ENCODE peak calls at places on chromosome 10, in nine cellular contexts. One of them, this sample, is unnamed.

GRCh38 chr10:72097448-72098300 is 9.3 kb upstream of the SPOCK2 start:
- DNase-seq in stimulated activated naive CD8-positive, alpha-beta T cell treated with anti-CD3 and anti-CD28 coated beads, Interleukin-15, amount 100 ng/mL, for 72 hours: no peak
- DNase-seq in left cardiac atrium: peak; percentile 66
- DNase-seq in left lobe of liver: peak; percentile 69
- DNase-seq in caudate nucleus: no peak
- DNase-seq in NCI-H1105 treated with DMSO at 0.1 percent for 48 hours: no peak
- DNase-seq in mucosa of descending colon: no peak
- DNase-seq in IMR-90: peak; percentile 99
- DNase-seq in M059J: peak; percentile 95
- DNase-seq in this sample: no peak

GRCh38 chr10:110820321-110820814 is 51.4 kb upstream of the PDCD4 start:
- DNase-seq in stimulated activated naive CD8-positive, alpha-beta T cell treated with anti-CD3 and anti-CD28 coated beads, Interleukin-15, amount 100 ng/mL, for 72 hours: no peak
- DNase-seq in left cardiac atrium: peak; percentile 59
- DNase-seq in left lobe of liver: no peak
- DNase-seq in caudate nucleus: peak; percentile 38
- DNase-seq in NCI-H1105 treated with DMSO at 0.1 percent for 48 hours: no peak
- DNase-seq in mucosa of descending colon: no peak
- DNase-seq in IMR-90: no peak
- DNase-seq in M059J: no peak
- DNase-seq in this sample: no peak

GRCh38 chr10:60940435-60940834 is 3.5 kb downstream of the RHOBTB1 start:
- DNase-seq in stimulated activated naive CD8-positive, alpha-beta T cell treated with anti-CD3 and anti-CD28 coated beads, Interleukin-15, amount 100 ng/mL, for 72 hours: no peak
- DNase-seq in left cardiac atrium: no peak
- DNase-seq in left lobe of liver: no peak
- DNase-seq in caudate nucleus: no peak
- DNase-seq in NCI-H1105 treated with DMSO at 0.1 percent for 48 hours: no peak
- DNase-seq in mucosa of descending colon: no peak
- DNase-seq in IMR-90: no peak
- DNase-seq in M059J: no peak
- DNase-seq in this sample: no peak

GRCh38 chr10:129491123-129491734 is 24.2 kb downstream of the MGMT start:
- DNase-seq in stimulated activated naive CD8-positive, alpha-beta T cell treated with anti-CD3 and anti-CD28 coated beads, Interleukin-15, amount 100 ng/mL, for 72 hours: no peak
- DNase-seq in left cardiac atrium: no peak
- DNase-seq in left lobe of liver: no peak
- DNase-seq in caudate nucleus: no peak
- DNase-seq in NCI-H1105 treated with DMSO at 0.1 percent for 48 hours: no peak
- DNase-seq in mucosa of descending colon: no peak
- DNase-seq in IMR-90: peak; percentile 10
- DNase-seq in M059J: no peak
- DNase-seq in this sample: no peak

GRCh38 chr10:18400911-18401260 is 250.5 kb downstream of the NSUN6 start:
- DNase-seq in stimulated activated naive CD8-positive, alpha-beta T cell treated with anti-CD3 and anti-CD28 coated beads, Interleukin-15, amount 100 ng/mL, for 72 hours: no peak
- DNase-seq in left cardiac atrium: no peak
- DNase-seq in left lobe of liver: peak; percentile 51
- DNase-seq in caudate nucleus: no peak
- DNase-seq in NCI-H1105 treated with DMSO at 0.1 percent for 48 hours: peak; percentile 32
- DNase-seq in mucosa of descending colon: peak; percentile 61
- DNase-seq in IMR-90: no peak
- DNase-seq in M059J: no peak
- DNase-seq in this sample: no peak

GRCh38 chr10:103238506-103239252 is 7.0 kb upstream of the RPEL1 start:
- DNase-seq in stimulated activated naive CD8-positive, alpha-beta T cell treated with anti-CD3 and anti-CD28 coated beads, Interleukin-15, amount 100 ng/mL, for 72 hours: no peak
- DNase-seq in left cardiac atrium: peak; percentile 28
- DNase-seq in left lobe of liver: no peak
- DNase-seq in caudate nucleus: no peak
- DNase-seq in NCI-H1105 treated with DMSO at 0.1 percent for 48 hours: no peak
- DNase-seq in mucosa of descending colon: peak; percentile 69
- DNase-seq in IMR-90: peak; percentile 61
- DNase-seq in M059J: peak; percentile 41
- DNase-seq in this sample: no peak

GRCh38 chr10:60035984-60036383 is 129.6 kb upstream of the CCDC6 start:
- DNase-seq in stimulated activated naive CD8-positive, alpha-beta T cell treated with anti-CD3 and anti-CD28 coated beads, Interleukin-15, amount 100 ng/mL, for 72 hours: no peak
- DNase-seq in left cardiac atrium: no peak
- DNase-seq in left lobe of liver: no peak
- DNase-seq in caudate nucleus: no peak
- DNase-seq in NCI-H1105 treated with DMSO at 0.1 percent for 48 hours: no peak
- DNase-seq in mucosa of descending colon: no peak
- DNase-seq in IMR-90: no peak
- DNase-seq in M059J: no peak
- DNase-seq in this sample: no peak

GRCh38 chr10:18737841-18738240 is 78.6 kb downstream of the ARL5B start:
- DNase-seq in stimulated activated naive CD8-positive, alpha-beta T cell treated with anti-CD3 and anti-CD28 coated beads, Interleukin-15, amount 100 ng/mL, for 72 hours: no peak
- DNase-seq in left cardiac atrium: no peak
- DNase-seq in left lobe of liver: no peak
- DNase-seq in caudate nucleus: no peak
- DNase-seq in NCI-H1105 treated with DMSO at 0.1 percent for 48 hours: no peak
- DNase-seq in mucosa of descending colon: no peak
- DNase-seq in IMR-90: peak; percentile 95
- DNase-seq in M059J: peak; percentile 83
- DNase-seq in this sample: no peak

GRCh38 chr10:16436367-16436757 is 448 bp upstream of the PTER start:
- DNase-seq in stimulated activated naive CD8-positive, alpha-beta T cell treated with anti-CD3 and anti-CD28 coated beads, Interleukin-15, amount 100 ng/mL, for 72 hours: no peak
- DNase-seq in left cardiac atrium: no peak
- DNase-seq in left lobe of liver: no peak
- DNase-seq in caudate nucleus: no peak
- DNase-seq in NCI-H1105 treated with DMSO at 0.1 percent for 48 hours: no peak
- DNase-seq in mucosa of descending colon: no peak
- DNase-seq in IMR-90: no peak
- DNase-seq in M059J: no peak
- DNase-seq in this sample: no peak

GRCh38 chr10:63478564-63478963 is 12.8 kb upstream of the JMJD1C start:
- DNase-seq in stimulated activated naive CD8-positive, alpha-beta T cell treated with anti-CD3 and anti-CD28 coated beads, Interleukin-15, amount 100 ng/mL, for 72 hours: no peak
- DNase-seq in left cardiac atrium: no peak
- DNase-seq in left lobe of liver: no peak
- DNase-seq in caudate nucleus: no peak
- DNase-seq in NCI-H1105 treated with DMSO at 0.1 percent for 48 hours: no peak
- DNase-seq in mucosa of descending colon: no peak
- DNase-seq in IMR-90: no peak
- DNase-seq in M059J: no peak
- DNase-seq in this sample: no peak

GRCh38 chr10:85604884-85605283 is 761.7 kb downstream of the GRID1 start:
- DNase-seq in stimulated activated naive CD8-positive, alpha-beta T cell treated with anti-CD3 and anti-CD28 coated beads, Interleukin-15, amount 100 ng/mL, for 72 hours: no peak
- DNase-seq in left cardiac atrium: no peak
- DNase-seq in left lobe of liver: no peak
- DNase-seq in caudate nucleus: no peak
- DNase-seq in NCI-H1105 treated with DMSO at 0.1 percent for 48 hours: no peak
- DNase-seq in mucosa of descending colon: no peak
- DNase-seq in IMR-90: no peak
- DNase-seq in M059J: no peak
- DNase-seq in this sample: no peak

GRCh38 chr10:31888442-31888841 is 40.2 kb downstream of the ARHGAP12 start:
- DNase-seq in stimulated activated naive CD8-positive, alpha-beta T cell treated with anti-CD3 and anti-CD28 coated beads, Interleukin-15, amount 100 ng/mL, for 72 hours: no peak
- DNase-seq in left cardiac atrium: no peak
- DNase-seq in left lobe of liver: no peak
- DNase-seq in caudate nucleus: no peak
- DNase-seq in NCI-H1105 treated with DMSO at 0.1 percent for 48 hours: no peak
- DNase-seq in mucosa of descending colon: no peak
- DNase-seq in IMR-90: no peak
- DNase-seq in M059J: no peak
- DNase-seq in this sample: no peak

GRCh38 chr10:132897516-132898381 is 44.6 kb downstream of the CFAP46 start:
- DNase-seq in stimulated activated naive CD8-positive, alpha-beta T cell treated with anti-CD3 and anti-CD28 coated beads, Interleukin-15, amount 100 ng/mL, for 72 hours: no peak
- DNase-seq in left cardiac atrium: no peak
- DNase-seq in left lobe of liver: no peak
- DNase-seq in caudate nucleus: no peak
- DNase-seq in NCI-H1105 treated with DMSO at 0.1 percent for 48 hours: no peak
- DNase-seq in mucosa of descending colon: peak; percentile 5
- DNase-seq in IMR-90: no peak
- DNase-seq in M059J: no peak
- DNase-seq in this sample: peak; percentile 50

This sample was measured in upper lobe of right lung.